ENCODE peak calls at places on chromosomes 16 and 17, in four cellular contexts. One of them, this sample, is unnamed.

GRCh38 chr16:49658066-49658465 is 197.8 kb downstream of the ZNF423 start:
- DNase-seq in GM12878: no peak
- DNase-seq in HL-60: no peak
- DNase-seq in K562: no peak
- DNase-seq in this sample: no peak

GRCh38 chr16:88688013-88688778 is 1.9 kb upstream of the SNAI3 start:
- DNase-seq in HL-60: no peak
- DNase-seq in GM12878: no peak
- DNase-seq in K562: peak
- DNase-seq in this sample: no peak

GRCh38 chr17:72974605-72975232 is 117.8 kb downstream of the SLC39A11 start:
- DNase-seq in K562: no peak
- DNase-seq in GM12878: no peak
- DNase-seq in HL-60: no peak
- DNase-seq in this sample: no peak

GRCh38 chr17:64707077-64707591 is 45.0 kb upstream of the SMURF2 start:
- DNase-seq in HL-60: peak
- DNase-seq in GM12878: no peak
- DNase-seq in K562: no peak
- DNase-seq in this sample: no peak

GRCh38 chr17:12967962-12968361 is 49.9 kb downstream of the ELAC2 start:
- DNase-seq in GM12878: no peak
- DNase-seq in K562: no peak
- DNase-seq in HL-60: no peak
- DNase-seq in this sample: no peak

GRCh38 chr17:29567362-29568330 is 809 bp upstream of the ABHD15 start:
- DNase-seq in HL-60: no peak
- DNase-seq in K562: peak
- DNase-seq in GM12878: no peak
- DNase-seq in this sample: peak

GRCh38 chr17:35849469-35850348 is 19.0 kb downstream of the HEATR9 start:
- DNase-seq in K562: peak
- DNase-seq in GM12878: peak
- DNase-seq in HL-60: no peak
- DNase-seq in this sample: peak

GRCh38 chr17:74212262-74212912 is 984 bp upstream of the TTYH2 start:
- DNase-seq in HL-60: no peak
- DNase-seq in K562: peak
- DNase-seq in GM12878: no peak
- DNase-seq in this sample: no peak

GRCh38 chr16:82631701-82632685 is 5.2 kb downstream of the CDH13 start:
- DNase-seq in K562: peak
- DNase-seq in GM12878: no peak
- DNase-seq in HL-60: no peak
- DNase-seq in this sample: no peak

GRCh38 chr17:83019376-83019775 is 60.0 kb upstream of the METRNL start:
- DNase-seq in GM12878: no peak
- DNase-seq in HL-60: no peak
- DNase-seq in K562: no peak
- DNase-seq in this sample: no peak

GRCh38 chr16:87794485-87795078 is 28.8 kb upstream of the KLHDC4 start:
- DNase-seq in GM12878: no peak
- DNase-seq in K562: no peak
- DNase-seq in HL-60: no peak
- DNase-seq in this sample: no peak

GRCh38 chr17:13520899-13521572 is 80.7 kb downstream of the HS3ST3A1 start:
- DNase-seq in GM12878: peak
- DNase-seq in K562: no peak
- DNase-seq in HL-60: no peak
- DNase-seq in this sample: no peak

GRCh38 chr17:45013021-45013997 is 38.1 kb downstream of the DCAKD start:
- DNase-seq in GM12878: no peak
- DNase-seq in K562: no peak
- DNase-seq in HL-60: no peak
- DNase-seq in this sample: no peak

GRCh38 chr17:67615011-67615561 is 102.7 kb upstream of the NOL11 start:
- DNase-seq in HL-60: no peak
- DNase-seq in K562: no peak
- DNase-seq in GM12878: no peak
- DNase-seq in this sample: no peak

GRCh38 chr16:84286568-84287220 is 8.0 kb upstream of the WFDC1 start:
- DNase-seq in K562: no peak
- DNase-seq in HL-60: no peak
- DNase-seq in GM12878: no peak
- DNase-seq in this sample: no peak

GRCh38 chr16:70687671-70688265 is 1.9 kb upstream of the MTSS2 start:
- DNase-seq in GM12878: no peak
- DNase-seq in HL-60: no peak
- DNase-seq in K562: no peak
- DNase-seq in this sample: no peak

GRCh38 chr16:27362570-27363245 is 39.3 kb upstream of the IL21R start:
- DNase-seq in HL-60: no peak
- DNase-seq in K562: no peak
- DNase-seq in GM12878: no peak
- DNase-seq in this sample: no peak

GRCh38 chr17:77528516-77529327 is 388.0 kb downstream of the SEC14L1 start:
- DNase-seq in HL-60: no peak
- DNase-seq in K562: no peak
- DNase-seq in GM12878: no peak
- DNase-seq in this sample: no peak

GRCh38 chr17:77441130-77441920 is 300.6 kb downstream of the SEC14L1 start:
- DNase-seq in HL-60: no peak
- DNase-seq in K562: no peak
- DNase-seq in GM12878: peak
- DNase-seq in this sample: no peak

GRCh38 chr17:2936351-2936750 is 127.1 kb downstream of the OR1D5 start:
- DNase-seq in HL-60: no peak
- DNase-seq in GM12878: no peak
- DNase-seq in K562: no peak
- DNase-seq in this sample: no peak

GRCh38 chr16:14487579-14487978 is 142.5 kb downstream of the PARN start:
- DNase-seq in HL-60: no peak
- DNase-seq in GM12878: no peak
- DNase-seq in K562: peak
- DNase-seq in this sample: no peak

GRCh38 chr17:77304746-77305473 is 164.1 kb downstream of the SEC14L1 start:
- DNase-seq in K562: no peak
- DNase-seq in HL-60: no peak
- DNase-seq in GM12878: no peak
- DNase-seq in this sample: no peak

GRCh38 chr16:24850289-24850931 is 4.6 kb downstream of the SLC5A11 start:
- DNase-seq in HL-60: no peak
- DNase-seq in GM12878: no peak
- DNase-seq in K562: no peak
- DNase-seq in this sample: no peak

GRCh38 chr16:24825696-24826095 is 20.1 kb upstream of the SLC5A11 start:
- DNase-seq in HL-60: no peak
- DNase-seq in GM12878: no peak
- DNase-seq in K562: no peak
- DNase-seq in this sample: no peak

GRCh38 chr17:77151236-77151635 is 10.5 kb downstream of the SEC14L1 start:
- DNase-seq in K562: no peak
- DNase-seq in GM12878: no peak
- DNase-seq in HL-60: no peak
- DNase-seq in this sample: no peak

GRCh38 chr16:50025544-50025931 is 513 bp downstream of the CNEP1R1 start:
- DNase-seq in GM12878: no peak
- DNase-seq in K562: peak
- DNase-seq in HL-60: no peak
- DNase-seq in this sample: peak

GRCh38 chr17:39730095-39730921 is at the start of gene MIEN1:
- DNase-seq in HL-60: peak
- DNase-seq in K562: peak
- DNase-seq in GM12878: peak
- DNase-seq in this sample: peak

GRCh38 chr17:12342161-12342560 is 321.5 kb downstream of the MAP2K4 start:
- DNase-seq in GM12878: no peak
- DNase-seq in K562: no peak
- DNase-seq in HL-60: no peak
- DNase-seq in this sample: no peak

DNA sequence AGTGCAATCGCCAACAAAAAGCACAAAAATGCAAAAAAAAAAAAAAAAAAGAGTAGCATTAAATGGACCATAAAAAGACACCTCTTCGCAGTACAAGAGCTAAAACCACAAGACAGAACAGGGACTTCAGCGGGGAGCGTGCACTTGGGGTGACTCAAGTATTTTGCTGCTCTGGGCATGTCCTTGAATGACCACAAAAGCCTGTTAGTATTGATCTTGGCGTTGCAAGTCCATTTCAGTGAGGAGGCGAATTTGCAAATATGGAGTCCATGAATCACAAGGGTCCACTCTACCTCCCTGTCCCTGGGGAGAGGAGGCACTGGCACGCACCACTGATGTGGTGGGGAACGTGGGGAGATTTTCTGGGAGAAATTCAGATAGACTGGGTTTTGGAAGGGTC is 78.9 kb downstream of the CNGB1 start:
- DNase-seq in K562: no peak
- DNase-seq in GM12878: no peak
- DNase-seq in HL-60: no peak
- DNase-seq in this sample: no peak
- TF ChIP-seq SPI1 in K562: no peak
- TF ChIP-seq SPI1 in GM12878: no peak
- TF ChIP-seq SPI1 in HL-60: no peak
- TF ChIP-seq SPI1 in this sample: no peak

GRCh38 chr17:80263253-80264047 is 2.8 kb downstream of the RNF213 start:
- DNase-seq in GM12878: peak
- DNase-seq in K562: peak
- DNase-seq in HL-60: peak
- DNase-seq in this sample: peak
- TF ChIP-seq POLR2AphosphoS5 in GM12878: peak
- TF ChIP-seq POLR2AphosphoS5 in K562: no peak
- TF ChIP-seq POLR2AphosphoS5 in HL-60: no peak
- TF ChIP-seq POLR2AphosphoS5 in this sample: peak

DNA sequence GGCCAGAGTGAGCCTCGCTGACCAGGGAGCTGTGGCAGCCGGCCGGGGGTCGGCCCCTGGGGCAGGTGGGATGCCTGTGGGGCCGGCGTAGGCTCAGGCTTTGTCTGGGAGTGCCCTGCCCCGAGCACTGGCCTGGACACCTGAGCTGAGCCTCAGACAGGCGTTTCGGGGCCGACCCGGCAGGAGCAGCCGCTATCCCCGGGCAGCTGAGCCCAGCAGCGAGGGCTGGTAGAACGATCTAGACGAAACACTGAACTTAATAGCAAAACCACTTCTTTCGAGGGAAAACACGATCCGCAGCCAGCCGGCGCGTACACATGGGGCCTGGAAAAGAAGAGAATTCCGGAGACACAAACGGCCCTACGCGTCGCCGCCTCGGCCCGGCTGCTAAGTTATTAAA is 22.1 kb upstream of the SSTR5 start:
- DNase-seq in GM12878: no peak
- DNase-seq in HL-60: no peak
- DNase-seq in K562: no peak
- DNase-seq in this sample: no peak
- TF ChIP-seq SPI1 in GM12878: no peak
- TF ChIP-seq SPI1 in HL-60: no peak
- TF ChIP-seq SPI1 in K562: no peak
- TF ChIP-seq SPI1 in this sample: no peak

GRCh38 chr16:86145669-86146068 is 246.7 kb downstream of the IRF8 start:
- DNase-seq in K562: no peak
- DNase-seq in GM12878: no peak
- DNase-seq in HL-60: no peak
- DNase-seq in this sample: no peak

GRCh38 chr16:86156155-86156554 is 257.2 kb downstream of the IRF8 start:
- DNase-seq in K562: no peak
- DNase-seq in HL-60: no peak
- DNase-seq in GM12878: no peak
- DNase-seq in this sample: no peak

GRCh38 chr16:86150646-86151371 is 251.8 kb downstream of the IRF8 start:
- DNase-seq in GM12878: no peak
- DNase-seq in K562: no peak
- DNase-seq in HL-60: no peak
- DNase-seq in this sample: no peak

DNA sequence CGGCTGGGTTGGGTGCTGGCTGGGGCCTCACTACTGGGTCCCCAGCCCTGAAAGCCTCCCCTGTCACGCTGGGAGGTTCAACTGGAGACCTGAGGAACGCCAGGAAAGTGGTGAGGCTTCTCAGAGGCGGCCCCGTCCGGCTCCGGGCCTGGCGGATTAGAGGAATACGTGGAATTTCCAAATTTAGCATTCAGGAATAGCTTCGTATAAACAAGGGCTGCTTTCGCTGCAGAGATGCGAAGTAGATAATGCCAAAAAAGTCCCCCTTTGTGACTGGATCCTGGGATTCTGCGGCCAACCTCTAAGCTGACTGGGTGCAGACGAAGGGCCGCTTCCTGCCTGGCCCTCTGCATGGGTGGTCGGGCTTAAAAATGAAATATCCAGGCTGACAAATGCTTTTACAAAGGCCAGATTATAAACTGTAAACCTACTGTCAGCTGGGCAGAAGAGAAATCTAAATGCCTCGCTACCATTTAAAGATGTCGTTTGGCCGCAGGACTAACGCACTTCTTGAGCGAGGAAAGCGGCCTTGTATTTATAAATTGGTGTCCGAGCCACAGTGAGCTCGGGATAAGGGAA is 252.5 kb downstream of the IRF8 start:
- DNase-seq in GM12878: no peak
- DNase-seq in HL-60: no peak
- DNase-seq in K562: no peak
- DNase-seq in this sample: no peak
- TF ChIP-seq POLR2AphosphoS5 in GM12878: no peak
- TF ChIP-seq POLR2AphosphoS5 in HL-60: no peak
- TF ChIP-seq POLR2AphosphoS5 in K562: no peak
- TF ChIP-seq POLR2AphosphoS5 in this sample: no peak